ENCODE peak calls at places on chromosomes 7 and 10, in four cellular contexts. I, J, D and F are unnamed samples.

GRCh38 chr7:158582089-158582456 is 5.5 kb downstream of the PTPRN2 start:
- DNase-seq in I (no peak), D (no peak), J (no peak), F (no peak)

GRCh38 chr10:63929826-63930467 is 408.7 kb downstream of the REEP3 start:
- DNase-seq in D (no peak), I (no peak), J (no peak), F (no peak)

GRCh38 chr7:136303162-136303561 is 326.0 kb upstream of the MTPN start:
- DNase-seq in I (no peak), D (no peak), J (no peak), F (no peak)

GRCh38 chr10:111200505-111201186 is 123.8 kb downstream of the ADRA2A start:
- DNase-seq in I (no peak), D (no peak), J (no peak), F (no peak)

GRCh38 chr10:42984035-42984610 is 92.7 kb upstream of the RET start:
- DNase-seq in J (no peak), I (peak), D (no peak), F (peak)

GRCh38 chr7:155749578-155749977 is 62.7 kb downstream of the SHH start:
- DNase-seq in D (no peak), I (no peak), J (no peak), F (no peak)

GRCh38 chr10:97960269-97960869 is 70.1 kb downstream of the CRTAC1 start:
- DNase-seq in J (no peak), I (no peak), D (no peak), F (no peak)

GRCh38 chr7:87148332-87148955 is 3.8 kb upstream of the DMTF1 start:
- DNase-seq in J (no peak), I (no peak), D (peak), F (no peak)

GRCh38 chr10:113788604-113789083 is 37.2 kb downstream of the PLEKHS1 start:
- DNase-seq in D (peak), I (no peak), J (no peak), F (no peak)

GRCh38 chr7:28503396-28503795 is 91.1 kb downstream of the CREB5 start:
- DNase-seq in J (no peak), D (no peak), I (no peak), F (no peak)

GRCh38 chr7:104074529-104074928 is 85.1 kb upstream of the RELN start:
- DNase-seq in I (no peak), J (no peak), D (no peak), F (no peak)

GRCh38 chr10:52215745-52216361 is 98.2 kb upstream of the DKK1 start:
- DNase-seq in I (no peak), J (peak), D (peak), F (no peak)

GRCh38 chr7:82235710-82236109 is 207.9 kb downstream of the CACNA2D1 start:
- DNase-seq in D (peak), J (no peak), I (no peak), F (no peak)

GRCh38 chr7:113086431-113086888 is at the start of gene GPR85:
- DNase-seq in I (no peak), D (peak), J (peak), F (peak)

GRCh38 chr10:127405221-127405620 is 143.9 kb upstream of the NPS start:
- DNase-seq in I (no peak), J (no peak), D (peak), F (no peak)

GRCh38 chr10:5461201-5461585 is 38.2 kb downstream of the CALML5 start:
- DNase-seq in J (no peak), D (no peak), I (no peak), F (peak)

GRCh38 chr7:140810830-140811556 is 113.7 kb downstream of the BRAF start:
- DNase-seq in D (peak), I (no peak), J (peak), F (peak)

GRCh38 chr7:79968894-79969293 is 165.7 kb upstream of the GNAI1 start:
- DNase-seq in D (no peak), J (no peak), I (no peak), F (no peak)

GRCh38 chr10:86547291-86547690 is 25.7 kb upstream of the WAPL start:
- DNase-seq in J (no peak), I (no peak), D (no peak), F (no peak)

GRCh38 chr10:104260775-104261115 is 6.1 kb downstream of the GSTO1 start:
- DNase-seq in D (peak), J (no peak), I (no peak), F (no peak)

GRCh38 chr7:20793258-20793657 is 6.6 kb upstream of the SP8 start:
- DNase-seq in D (no peak), J (no peak), I (no peak), F (no peak)

GRCh38 chr10:69961168-69961863 is 91.3 kb upstream of the MACROH2A2 start:
- DNase-seq in J (no peak), D (peak), I (peak), F (no peak)

GRCh38 chr7:53218730-53219504 is 183.5 kb downstream of the POM121L12 start:
- DNase-seq in J (peak), I (no peak), D (no peak), F (peak)

DNA sequence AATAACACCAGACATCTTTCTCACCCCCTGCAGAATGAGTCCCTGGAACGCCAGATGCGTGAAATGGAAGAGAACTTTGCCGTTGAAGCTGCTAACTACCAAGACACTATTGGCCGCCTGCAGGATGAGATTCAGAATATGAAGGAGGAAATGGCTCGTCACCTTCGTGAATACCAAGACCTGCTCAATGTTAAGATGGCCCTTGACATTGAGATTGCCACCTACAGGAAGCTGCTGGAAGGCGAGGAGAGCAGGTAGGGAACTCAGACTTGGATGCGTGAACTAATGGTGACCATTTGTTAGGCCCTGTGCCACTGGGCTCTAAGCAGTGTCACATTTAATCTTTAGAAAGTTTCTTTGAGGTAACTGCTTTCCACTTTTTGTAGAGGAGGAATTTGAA is 7.1 kb downstream of the VIM start:
- DNase-seq in J (no peak), I (no peak), D (no peak), F (no peak)
- TF ChIP-seq CTCF in J (no peak), I (no peak), D (peak), F (no peak)

GRCh38 chr7:1438821-1439220 is 20.4 kb downstream of the MICALL2 start:
- DNase-seq in I (no peak), J (no peak), D (no peak), F (no peak)

GRCh38 chr7:1440620-1441019 is 18.6 kb downstream of the MICALL2 start:
- DNase-seq in I (no peak), J (no peak), D (no peak), F (no peak)

GRCh38 chr7:1441615-1442354 is 17.5 kb downstream of the MICALL2 start:
- DNase-seq in I (no peak), J (no peak), D (no peak), F (no peak)

GRCh38 chr7:1438208-1438607 is 21.1 kb downstream of the MICALL2 start:
- DNase-seq in D (no peak), J (no peak), I (no peak), F (no peak)

GRCh38 chr7:1439373-1440363 is 19.6 kb downstream of the MICALL2 start:
- DNase-seq in I (no peak), D (no peak), J (no peak), F (no peak)
- TF ChIP-seq CTCF in I (no peak), D (no peak), J (no peak), F (no peak)

DNA sequence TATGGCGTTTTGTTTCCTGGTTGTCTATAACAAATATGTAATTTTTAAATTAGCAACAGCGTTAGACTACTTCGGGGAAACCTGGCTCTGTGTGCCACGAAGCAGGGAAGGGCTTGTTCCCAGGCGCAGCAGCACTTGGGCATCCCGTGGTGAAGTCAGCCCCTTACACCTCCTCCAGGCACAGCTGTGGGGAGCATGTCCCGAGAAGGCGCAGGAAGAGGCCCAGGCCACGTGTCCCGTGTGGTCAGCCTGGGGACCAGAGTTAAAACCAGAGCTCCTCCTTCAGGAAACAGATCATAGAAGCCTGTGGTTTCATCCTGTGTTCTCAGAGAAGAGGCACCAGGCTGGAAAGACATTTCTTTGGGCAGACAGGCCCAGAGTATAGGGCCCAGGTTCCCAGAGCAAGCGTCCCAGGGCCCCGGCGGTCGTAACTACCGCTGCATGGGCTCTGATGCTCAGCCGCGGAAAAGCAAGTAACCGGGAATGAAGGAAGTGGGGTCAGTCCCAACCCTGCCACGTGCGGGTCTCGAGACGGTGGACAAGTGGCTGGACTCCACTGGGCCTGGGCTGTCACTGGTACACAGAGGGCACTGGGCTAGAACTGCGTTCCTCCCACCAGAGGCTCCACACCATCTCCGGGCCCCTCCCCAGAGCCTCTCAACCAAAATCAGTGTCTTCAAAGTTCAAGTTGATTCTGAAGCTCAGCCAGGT is 7.1 kb downstream of the NUDT1 start:
- DNase-seq in D (peak), J (no peak), I (peak), F (no peak)
- TF ChIP-seq CTCF in D (peak), J (no peak), I (peak), F (no peak)

DNA sequence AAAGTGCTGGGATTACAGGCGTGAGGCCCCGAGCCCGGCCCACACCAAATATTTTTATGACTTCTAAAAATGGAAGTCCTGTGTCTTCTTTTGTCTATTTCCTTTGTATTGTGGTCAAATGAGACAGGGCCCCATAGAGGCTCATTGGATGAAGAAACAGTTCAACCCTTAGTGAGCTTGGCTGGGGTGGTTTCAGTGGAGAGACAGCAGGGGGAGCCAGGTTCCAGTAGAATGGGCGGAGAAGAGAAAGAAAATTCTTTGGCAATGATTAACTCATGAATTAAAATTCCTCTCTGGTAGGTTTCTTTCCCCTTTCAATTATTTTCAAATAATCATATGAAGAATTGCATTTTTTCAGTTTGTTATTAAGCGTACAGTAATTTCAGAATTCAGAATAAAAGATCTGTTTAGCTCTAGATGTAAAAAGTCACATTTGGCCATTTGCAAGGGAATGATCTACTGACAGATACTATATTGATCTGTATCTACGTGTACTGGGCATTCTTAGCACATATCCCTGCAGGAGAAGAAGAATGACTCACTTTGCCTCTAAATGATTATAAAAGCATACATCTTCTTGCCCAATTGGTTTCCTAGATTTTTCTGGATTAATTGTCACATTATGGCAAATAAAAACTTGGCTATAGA is 43.2 kb downstream of the PNLIPRP3 start:
- DNase-seq in I (no peak), J (peak), D (no peak), F (peak)
- TF ChIP-seq CTCF in I (no peak), J (peak), D (no peak), F (peak)

DNA sequence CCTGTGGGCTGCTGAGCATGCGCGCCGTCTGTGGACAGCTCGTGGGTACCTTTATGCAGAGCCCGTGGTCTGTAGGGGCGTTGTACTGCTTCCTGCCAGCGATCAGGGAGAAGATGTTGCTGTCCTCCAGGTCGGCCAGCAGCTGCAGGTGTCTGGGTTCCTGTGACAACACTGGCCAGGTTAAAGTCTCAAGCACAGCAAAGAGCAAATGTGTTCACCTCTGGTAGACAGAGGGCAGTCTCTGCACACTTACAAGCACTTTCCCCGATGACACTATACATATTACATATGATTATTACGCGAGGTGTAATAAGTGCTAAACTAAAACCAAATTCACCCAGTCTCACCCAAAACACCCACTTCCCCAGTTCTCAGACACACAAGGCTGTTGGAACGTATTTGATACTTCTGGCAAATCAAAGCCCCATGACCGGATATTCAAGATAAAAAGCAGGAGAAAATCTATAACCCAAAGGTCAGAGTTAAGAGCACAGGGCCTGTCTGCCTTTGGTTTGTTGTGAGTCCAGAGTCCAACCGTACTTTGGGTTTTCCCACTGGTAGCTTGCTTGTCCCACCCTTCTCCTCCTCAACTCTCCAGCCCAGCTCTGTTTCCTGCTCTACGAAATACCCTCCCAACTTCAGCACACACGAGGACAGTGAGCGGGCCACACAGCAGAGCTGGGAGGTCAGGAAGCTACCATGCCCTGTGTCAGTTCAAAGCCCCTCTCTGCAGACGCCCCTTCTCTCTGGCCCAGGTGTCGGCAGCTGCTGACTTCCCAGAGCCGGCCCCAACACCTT is 49.7 kb upstream of the DDC start:
- DNase-seq in D (peak), I (no peak), J (no peak), F (no peak)
- TF ChIP-seq CTCF in D (no peak), I (peak), J (no peak), F (no peak)

GRCh38 chr10:21499580-21499909 is 25.9 kb downstream of the SKIDA1 start:
- DNase-seq in I (no peak), D (no peak), J (peak), F (peak)

GRCh38 chr10:21500578-21500910 is 24.9 kb downstream of the SKIDA1 start:
- DNase-seq in J (no peak), D (no peak), I (no peak), F (no peak)

GRCh38 chr10:21501109-21501508 is 24.4 kb downstream of the SKIDA1 start:
- DNase-seq in I (no peak), D (no peak), J (no peak), F (no peak)

GRCh38 chr10:21498977-21499376 is 26.5 kb downstream of the SKIDA1 start:
- DNase-seq in I (no peak), D (no peak), J (no peak), F (no peak)

GRCh38 chr10:21499910-21500577 is 25.4 kb downstream of the SKIDA1 start:
- DNase-seq in I (no peak), D (peak), J (peak), F (peak)
- TF ChIP-seq CTCF in I (no peak), D (no peak), J (no peak), F (no peak)

DNA sequence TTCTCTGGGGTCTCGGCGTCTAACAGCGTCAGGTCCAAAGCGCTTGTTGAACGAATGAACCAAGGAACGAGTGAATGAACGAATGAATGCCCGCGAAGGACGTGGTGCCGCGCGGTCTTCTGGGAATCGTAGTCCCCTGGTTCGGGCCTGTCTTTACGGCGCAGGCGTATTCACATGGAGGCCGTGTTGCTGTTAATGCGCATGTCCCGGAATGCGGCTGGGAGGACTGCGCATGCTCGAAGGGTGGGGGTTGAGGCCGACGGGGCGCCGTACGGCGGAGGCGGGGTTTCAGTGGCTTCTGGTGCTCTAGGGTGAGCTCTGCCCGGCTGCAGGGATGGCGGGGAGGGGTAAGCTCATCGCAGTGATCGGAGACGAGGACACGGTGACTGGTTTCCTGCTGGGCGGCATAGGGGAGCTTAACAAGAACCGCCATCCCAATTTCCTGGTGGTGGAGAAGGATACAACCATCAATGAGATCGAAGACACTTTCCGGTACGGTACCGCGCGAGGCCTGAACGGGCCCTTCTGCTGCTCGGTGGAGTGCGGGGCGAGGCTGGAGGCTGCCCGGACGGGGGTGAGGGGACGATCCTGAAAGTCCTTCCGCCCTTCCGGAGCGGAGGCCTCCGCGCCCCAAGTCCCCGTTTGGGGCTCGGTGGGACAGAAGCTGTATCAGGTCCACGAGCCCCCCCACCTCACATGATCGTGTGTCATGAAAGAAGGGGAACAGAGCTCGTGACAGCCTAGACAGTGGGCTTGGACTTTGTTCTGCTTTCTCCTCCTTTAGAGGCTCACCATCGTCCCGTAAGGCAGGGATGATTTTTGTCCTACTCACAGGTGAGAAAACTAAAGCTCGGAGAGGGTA is at the start of gene ATP6V1F:
- DNase-seq in I (peak), J (peak), D (peak), F (peak)
- TF ChIP-seq CTCF in I (no peak), J (no peak), D (no peak), F (no peak)

DNA sequence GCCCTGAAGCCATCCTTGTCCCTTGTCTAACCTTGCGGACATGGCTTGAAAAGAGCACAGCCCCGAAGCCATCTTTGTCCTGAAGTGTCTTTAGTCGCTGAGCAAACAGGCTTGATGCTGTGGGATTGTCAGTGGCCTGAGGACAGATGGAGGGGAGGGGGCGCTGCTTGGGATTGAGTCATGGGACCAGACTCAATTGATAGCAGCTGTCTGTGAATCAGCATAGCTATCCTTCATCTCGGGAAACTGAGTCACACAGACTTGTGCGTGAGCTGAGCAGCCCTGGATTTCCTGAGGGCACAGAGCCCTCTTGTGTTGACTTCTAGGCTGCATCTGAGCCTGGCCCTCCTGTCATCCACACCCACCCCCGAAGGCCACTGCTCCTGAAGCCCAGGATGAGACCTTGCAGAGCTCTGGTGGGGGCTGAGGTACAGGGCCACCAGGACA is 14.4 kb downstream of the MYO1G start:
- DNase-seq in D (no peak), J (no peak), I (no peak), F (peak)
- TF ChIP-seq CTCF in D (peak), J (no peak), I (no peak), F (no peak)

DNA sequence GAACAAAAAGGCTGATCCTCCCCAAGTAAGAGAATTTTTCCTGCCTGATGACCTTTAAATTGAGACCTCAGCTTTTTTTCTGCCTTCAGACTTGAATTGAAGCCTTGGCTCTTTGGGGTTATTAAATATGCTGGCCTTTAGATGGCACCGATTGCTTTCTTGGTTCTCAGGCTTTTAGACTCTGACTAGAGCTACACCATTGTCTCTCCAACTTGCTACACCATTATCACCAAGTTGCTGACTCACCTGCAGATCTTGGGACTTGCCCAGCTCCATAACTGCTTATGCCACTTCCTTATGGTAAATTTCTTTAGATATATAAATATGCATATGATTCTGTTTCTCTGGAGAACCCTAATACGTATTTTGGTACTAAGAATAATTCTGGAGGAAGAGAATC is 3.1 kb upstream of the ABCA13 start:
- DNase-seq in J (no peak), D (peak), I (no peak), F (no peak)
- TF ChIP-seq CTCF in J (no peak), D (no peak), I (no peak), F (no peak)